ENCODE peak calls at places on chromosomes 5 and 9, in four cellular contexts. V, C, X and W are unnamed samples.

GRCh38 chr5:157820593-157821252 is 38.2 kb downstream of the CLINT1 start:
- DNase-seq in V (peak; percentile 56), C (no peak), X (no peak), W (peak; percentile 47)

GRCh38 chr5:172860520-172861443 is 26.7 kb downstream of the ERGIC1 start:
- DNase-seq in C (no peak), V (no peak), X (peak; percentile 97), W (peak; percentile 88)

GRCh38 chr9:86741311-86742215 is 205.7 kb downstream of the GAS1 start:
- DNase-seq in X (no peak), C (no peak), V (peak; percentile 36), W (no peak)

GRCh38 chr5:134554319-134555222 is 29.1 kb downstream of the JADE2 start:
- DNase-seq in V (no peak), C (no peak), X (peak; percentile 83), W (peak; percentile 72)

GRCh38 chr5:111454198-111454606 is 58.1 kb downstream of the STARD4 start:
- DNase-seq in V (no peak), X (no peak), C (no peak), W (no peak)

GRCh38 chr5:67028371-67028770 is 168.2 kb downstream of the CD180 start:
- DNase-seq in V (no peak), X (no peak), C (no peak), W (no peak)

GRCh38 chr5:98205691-98206461 is 567.6 kb upstream of the RGMB start:
- DNase-seq in V (no peak), X (no peak), C (no peak), W (no peak)

GRCh38 chr9:76537150-76537646 is 78.2 kb downstream of the GCNT1 start:
- DNase-seq in C (no peak), X (peak; percentile 71), V (no peak), W (peak; percentile 37)

GRCh38 chr5:114339108-114339507 is 22.8 kb upstream of the KCNN2 start:
- DNase-seq in C (no peak), X (no peak), V (no peak), W (no peak)

GRCh38 chr5:96823900-96824351 is 16.2 kb upstream of the ERAP1 start:
- DNase-seq in V (no peak), C (no peak), X (no peak), W (no peak)

GRCh38 chr9:105333811-105334210 is 89.4 kb downstream of the SLC44A1 start:
- DNase-seq in X (no peak), C (no peak), V (no peak), W (no peak)

GRCh38 chr9:89529243-89530030 is 31.5 kb upstream of the SEMA4D start:
- DNase-seq in V (no peak), X (no peak), C (no peak), W (no peak)

GRCh38 chr9:76528056-76528455 is 69.1 kb downstream of the GCNT1 start:
- DNase-seq in V (no peak), X (no peak), C (no peak), W (no peak)

GRCh38 chr5:159419567-159419966 is 89.3 kb upstream of the IL12B start:
- DNase-seq in V (no peak), X (no peak), C (no peak), W (no peak)

GRCh38 chr5:16810503-16810854 is 125.6 kb downstream of the MYO10 start:
- DNase-seq in X (no peak), C (no peak), V (no peak), W (no peak)

GRCh38 chr5:119279093-119279492 is 76.7 kb upstream of the TNFAIP8 start:
- DNase-seq in C (no peak), V (no peak), X (no peak), W (no peak)